ENCODE peak calls at places on chromosomes 3 and 15, in nine cellular contexts. L is SJSA1; A is HL-60; H is GM23248; S is WERI-Rb-1; R is uterus; N is upper lobe of left lung; Y is AG04450; E is CD4-positive, CD25-positive, alpha-beta regulatory T cell. J is an unnamed sample.

GRCh38 chr3:117101697-117102096 is 392.1 kb downstream of the TUSC7 start:
- DNase-seq in S (no peak), N (no peak), L (no peak), R (no peak), H (no peak), E (no peak), A (no peak), Y (no peak), J (no peak)

GRCh38 chr3:27714692-27715453 is 7.2 kb downstream of the EOMES start:
- DNase-seq in E (peak), H (peak), Y (no peak), L (no peak), A (no peak), S (peak), N (peak), R (no peak), J (peak)

GRCh38 chr3:13507791-13508339 is 27.8 kb downstream of the HDAC11 start:
- DNase-seq in E (no peak), A (no peak), N (peak), S (no peak), H (peak), Y (no peak), R (no peak), L (peak), J (no peak)

GRCh38 chr15:65583701-65584100 is 27.2 kb downstream of the INTS14 start:
- DNase-seq in L (no peak), H (peak), E (peak), A (no peak), Y (no peak), R (no peak), S (no peak), N (no peak), J (no peak)

GRCh38 chr3:108393128-108393900 is 97.0 kb downstream of the HHLA2 start:
- DNase-seq in E (no peak), R (no peak), H (no peak), N (no peak), Y (no peak), A (no peak), S (no peak), L (no peak), J (no peak)

GRCh38 chr3:114205541-114205940 is 26.7 kb upstream of the DRD3 start:
- DNase-seq in R (no peak), A (no peak), E (no peak), H (peak), S (no peak), Y (no peak), L (no peak), N (no peak), J (no peak)

GRCh38 chr3:9792405-9793160 is at the start of the genes ARPC4 and TADA3:
- DNase-seq in E (peak), Y (peak), H (peak), A (peak), R (peak), N (peak), L (peak), S (peak), J (peak)

GRCh38 chr3:163056874-163057497 is 1560.4 kb downstream of the OTOL1 start:
- DNase-seq in A (peak), R (peak), E (peak), N (no peak), S (peak), L (no peak), H (peak), Y (peak), J (no peak)

GRCh38 chr3:137764001-137764433 is at the start of gene SOX14:
- DNase-seq in S (peak), L (no peak), R (no peak), E (no peak), N (peak), Y (no peak), H (no peak), A (no peak), J (peak)

GRCh38 chr15:71002321-71002720 is 109.7 kb downstream of the LRRC49 start:
- DNase-seq in A (no peak), N (no peak), Y (no peak), E (no peak), S (no peak), L (no peak), H (peak), R (no peak), J (no peak)

GRCh38 chr3:198113219-198114053 is 153.4 kb downstream of the LMLN start:
- DNase-seq in L (no peak), S (peak), A (no peak), N (peak), R (no peak), H (peak), Y (no peak), E (peak), J (no peak)

GRCh38 chr3:4633078-4634004 is 140.2 kb downstream of the ITPR1 start:
- DNase-seq in H (peak), R (no peak), E (peak), L (peak), N (no peak), S (no peak), A (no peak), Y (peak), J (no peak)

GRCh38 chr15:71301958-71302621 is 186.8 kb downstream of the THSD4 start:
- DNase-seq in A (no peak), R (no peak), E (no peak), L (no peak), S (no peak), H (peak), Y (no peak), N (no peak), J (no peak)

GRCh38 chr3:57423335-57423734 is 120.8 kb downstream of the DNAH12 start:
- DNase-seq in A (no peak), L (no peak), E (no peak), H (no peak), Y (no peak), R (no peak), N (no peak), S (no peak), J (no peak)

GRCh38 chr15:39018966-39019365 is 454.4 kb upstream of the RASGRP1 start:
- DNase-seq in Y (no peak), H (no peak), R (no peak), S (no peak), N (no peak), A (no peak), L (no peak), E (no peak), J (no peak)

GRCh38 chr3:39101022-39101689 is 6.3 kb downstream of the GORASP1 start:
- DNase-seq in N (no peak), E (peak), R (no peak), L (peak), H (peak), Y (no peak), A (peak), S (peak), J (peak)

GRCh38 chr15:77295446-77295845 is 124.5 kb downstream of the PEAK1 start:
- DNase-seq in A (no peak), E (no peak), N (no peak), Y (peak), R (no peak), L (no peak), S (no peak), H (peak), J (no peak)

GRCh38 chr3:149490260-149490971 is 15.9 kb downstream of the TM4SF4 start:
- DNase-seq in R (no peak), S (no peak), L (no peak), H (no peak), Y (no peak), A (no peak), E (no peak), N (no peak), J (no peak)

GRCh38 chr3:133965033-133965570 is 64.6 kb downstream of the SLCO2A1 start:
- DNase-seq in S (no peak), N (peak), H (peak), L (no peak), R (no peak), Y (no peak), A (no peak), E (no peak), J (no peak)

GRCh38 chr15:40439461-40440299 is 1.1 kb upstream of the BAHD1 start:
- DNase-seq in S (peak), Y (no peak), A (peak), L (peak), E (no peak), H (peak), N (peak), R (peak), J (peak)

GRCh38 chr3:182606905-182607504 is 186.3 kb upstream of the ATP11B start:
- DNase-seq in S (no peak), L (no peak), R (no peak), E (no peak), N (no peak), Y (no peak), H (no peak), A (no peak), J (no peak)

GRCh38 chr15:85625856-85626255 is 168.9 kb downstream of the KLHL25 start:
- DNase-seq in E (peak), H (peak), N (no peak), Y (peak), L (no peak), R (no peak), A (no peak), S (no peak), J (no peak)

GRCh38 chr3:126551839-126552687 is 6.7 kb downstream of the C3orf22 start:
- DNase-seq in R (peak), Y (no peak), H (no peak), L (no peak), S (peak), E (no peak), A (no peak), N (peak), J (peak)

GRCh38 chr3:171261487-171261886 is 198.7 kb downstream of the TNIK start:
- DNase-seq in L (peak), H (no peak), Y (no peak), A (no peak), S (no peak), R (no peak), E (no peak), N (no peak), J (no peak)

GRCh38 chr3:105868745-105869530 is at the start of gene CBLB:
- DNase-seq in E (peak), S (peak), R (peak), N (peak), H (peak), L (peak), Y (peak), A (peak), J (peak)

GRCh38 chr15:41727143-41727542 is 47.1 kb upstream of the MAPKBP1 start:
- DNase-seq in A (no peak), E (no peak), L (no peak), N (no peak), S (no peak), R (no peak), Y (no peak), H (peak), J (no peak)

GRCh38 chr15:23616536-23616935 is 31.1 kb downstream of the MAGEL2 start:
- DNase-seq in Y (no peak), N (no peak), S (no peak), R (no peak), L (no peak), H (no peak), E (no peak), A (no peak), J (no peak)

GRCh38 chr3:5231067-5231466 is 43.6 kb downstream of the EDEM1 start:
- DNase-seq in H (no peak), E (no peak), R (no peak), L (no peak), S (no peak), A (no peak), Y (no peak), N (no peak), J (no peak)

GRCh38 chr3:149180057-149180573 is 41.5 kb downstream of the CP start:
- DNase-seq in S (no peak), R (peak), H (peak), A (peak), L (peak), N (no peak), Y (peak), E (no peak), J (peak)

GRCh38 chr3:125051205-125051604 is 4.6 kb downstream of the HEG1 start:
- DNase-seq in E (no peak), Y (no peak), A (no peak), L (no peak), N (no peak), R (no peak), S (no peak), H (no peak), J (no peak)
- H3K4me3 ChIP-seq in E (peak), Y (peak), A (no peak), L (no peak), N (no peak), R (no peak), S (no peak), H (peak), J (no peak)

GRCh38 chr3:45210308-45211038 is 15.6 kb downstream of the TMEM158 start:
- DNase-seq in L (peak), S (peak), H (peak), N (peak), R (peak), E (peak), A (peak), Y (peak), J (peak)

GRCh38 chr3:45211466-45212094 is 14.5 kb downstream of the TMEM158 start:
- DNase-seq in L (no peak), N (no peak), R (peak), H (peak), E (no peak), Y (no peak), A (no peak), S (no peak), J (no peak)

GRCh38 chr3:45214061-45214680 is 11.9 kb downstream of the TMEM158 start:
- DNase-seq in L (no peak), Y (no peak), H (no peak), E (no peak), S (no peak), A (no peak), R (no peak), N (no peak), J (no peak)

GRCh38 chr3:45215466-45215865 is 10.6 kb downstream of the TMEM158 start:
- DNase-seq in E (no peak), N (no peak), L (no peak), S (no peak), H (no peak), A (no peak), Y (no peak), R (no peak), J (no peak)

GRCh38 chr3:45212095-45212468 is 14.0 kb downstream of the TMEM158 start:
- DNase-seq in N (no peak), S (no peak), R (peak), H (no peak), Y (no peak), A (peak), E (no peak), L (no peak), J (no peak)
- H3K27ac ChIP-seq in N (no peak), S (no peak), R (peak), H (no peak), Y (peak), A (peak), E (no peak), L (no peak), J (no peak)

GRCh38 chr15:92324036-92324963 is 69.4 kb upstream of the ST8SIA2 start:
- DNase-seq in R (no peak), H (no peak), E (no peak), S (no peak), L (no peak), Y (no peak), A (no peak), N (no peak), J (no peak)
- H3K4me3 ChIP-seq in R (no peak), H (no peak), E (no peak), S (no peak), L (no peak), Y (no peak), A (no peak), N (no peak), J (no peak)

GRCh38 chr3:99967796-99968195 is 146.5 kb downstream of the FILIP1L start:
- DNase-seq in L (no peak), S (no peak), Y (no peak), N (no peak), E (no peak), H (peak), A (no peak), R (no peak), J (no peak)

GRCh38 chr3:99969133-99969532 is 145.2 kb downstream of the FILIP1L start:
- DNase-seq in R (no peak), E (peak), A (peak), S (no peak), H (no peak), Y (no peak), L (no peak), N (no peak), J (no peak)

GRCh38 chr3:99971761-99972160 is 142.5 kb downstream of the FILIP1L start:
- DNase-seq in N (no peak), E (no peak), H (no peak), A (no peak), R (no peak), L (no peak), S (no peak), Y (no peak), J (no peak)

GRCh38 chr3:99972380-99973104 is 141.8 kb downstream of the FILIP1L start:
- DNase-seq in S (no peak), L (no peak), E (no peak), R (no peak), H (no peak), A (no peak), N (no peak), Y (no peak), J (no peak)

GRCh38 chr3:99970198-99970597 is 144.1 kb downstream of the FILIP1L start:
- DNase-seq in E (peak), S (no peak), H (no peak), A (no peak), N (no peak), R (no peak), Y (no peak), L (no peak), J (no peak)
- H3K27ac ChIP-seq in E (no peak), S (no peak), H (no peak), A (no peak), N (no peak), R (no peak), Y (no peak), L (no peak), J (no peak)

GRCh38 chr15:88623061-88623460 is 1.9 kb downstream of the AEN start:
- DNase-seq in E (no peak), L (peak), A (no peak), N (no peak), Y (peak), H (peak), S (no peak), R (no peak), J (no peak)

GRCh38 chr15:88624156-88624970 is 3.2 kb downstream of the AEN start:
- DNase-seq in E (peak), S (no peak), A (no peak), L (no peak), N (no peak), H (peak), Y (no peak), R (peak), J (no peak)

GRCh38 chr15:88623632-88624031 is 2.5 kb downstream of the AEN start:
- DNase-seq in E (no peak), S (no peak), A (no peak), Y (no peak), L (no peak), H (no peak), R (no peak), N (no peak), J (no peak)

GRCh38 chr15:88625943-88626741 is 5.0 kb downstream of the AEN start:
- DNase-seq in L (no peak), N (no peak), E (no peak), A (no peak), H (no peak), Y (no peak), S (no peak), R (no peak), J (peak)

GRCh38 chr15:88624971-88625290 is 3.8 kb downstream of the AEN start:
- DNase-seq in S (no peak), Y (no peak), H (peak), L (no peak), N (no peak), A (no peak), R (no peak), E (no peak), J (no peak)
- H3K4me3 ChIP-seq in S (no peak), Y (peak), H (peak), L (no peak), N (peak), A (no peak), R (no peak), E (peak), J (no peak)

DNA sequence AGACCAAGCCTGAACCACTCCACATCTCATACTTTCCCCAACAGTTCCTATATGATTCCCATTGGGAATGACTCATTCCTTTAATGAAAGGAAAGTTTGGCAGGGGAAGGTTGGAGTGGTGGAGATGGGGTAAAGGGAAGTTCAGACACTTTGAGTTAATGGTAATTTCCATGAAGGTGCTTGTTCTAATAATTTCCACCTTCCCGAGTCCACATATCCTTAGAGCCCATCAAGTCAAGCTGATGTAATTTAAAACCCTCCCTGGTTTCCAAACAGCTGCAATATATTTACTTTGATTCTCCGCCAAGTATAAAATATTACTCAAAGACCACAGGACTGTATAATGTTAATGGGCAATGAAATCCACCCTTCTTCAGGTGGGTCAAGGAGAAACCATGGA is 95.0 kb upstream of the GALNT15 start:
- DNase-seq in R (no peak), L (no peak), E (no peak), H (peak), N (no peak), A (no peak), S (no peak), Y (no peak), J (no peak)
- H3K27ac ChIP-seq in R (no peak), L (no peak), E (no peak), H (no peak), N (no peak), A (no peak), S (no peak), Y (no peak), J (no peak)

GRCh38 chr3:127979473-127979872 is 64.4 kb downstream of the KBTBD12 start:
- DNase-seq in A (no peak), E (no peak), L (no peak), Y (no peak), R (no peak), H (no peak), N (no peak), S (no peak), J (no peak)

GRCh38 chr3:127984241-127984975 is 67.8 kb upstream of the SEC61A1 start:
- DNase-seq in E (no peak), A (no peak), Y (no peak), R (no peak), H (peak), N (no peak), L (no peak), S (no peak), J (no peak)

GRCh38 chr3:127985216-127985615 is 67.0 kb upstream of the SEC61A1 start:
- DNase-seq in N (no peak), A (no peak), E (no peak), Y (no peak), H (peak), L (no peak), R (no peak), S (no peak), J (no peak)

GRCh38 chr3:127981097-127981496 is 66.1 kb downstream of the KBTBD12 start:
- DNase-seq in H (no peak), E (no peak), R (no peak), N (no peak), Y (no peak), L (no peak), A (no peak), S (no peak), J (no peak)

DNA sequence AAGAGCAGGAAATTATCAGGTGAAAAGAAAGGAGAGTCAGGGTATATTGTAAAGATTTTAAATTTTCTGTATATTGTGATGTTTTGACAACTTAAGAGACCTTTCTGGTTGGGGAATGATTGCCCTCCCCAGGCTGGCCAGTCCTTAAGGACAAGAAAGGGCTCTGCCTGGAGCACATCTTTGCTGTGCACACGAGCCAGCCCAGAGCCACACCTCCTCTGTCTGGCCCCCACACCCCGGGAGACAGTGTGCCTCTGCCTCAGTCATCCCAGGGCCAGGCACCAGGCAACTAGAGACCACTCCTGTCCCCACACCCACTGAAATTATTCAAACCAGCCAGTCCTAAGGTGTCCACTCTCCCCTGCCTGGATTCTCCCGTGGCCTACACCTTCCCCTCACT is 67.1 kb downstream of the KBTBD12 start:
- DNase-seq in H (no peak), L (no peak), N (no peak), Y (no peak), S (no peak), A (no peak), R (no peak), E (no peak), J (no peak)
- H3K4me3 ChIP-seq in H (no peak), L (no peak), N (no peak), Y (no peak), S (no peak), A (no peak), R (no peak), E (no peak), J (no peak)

DNA sequence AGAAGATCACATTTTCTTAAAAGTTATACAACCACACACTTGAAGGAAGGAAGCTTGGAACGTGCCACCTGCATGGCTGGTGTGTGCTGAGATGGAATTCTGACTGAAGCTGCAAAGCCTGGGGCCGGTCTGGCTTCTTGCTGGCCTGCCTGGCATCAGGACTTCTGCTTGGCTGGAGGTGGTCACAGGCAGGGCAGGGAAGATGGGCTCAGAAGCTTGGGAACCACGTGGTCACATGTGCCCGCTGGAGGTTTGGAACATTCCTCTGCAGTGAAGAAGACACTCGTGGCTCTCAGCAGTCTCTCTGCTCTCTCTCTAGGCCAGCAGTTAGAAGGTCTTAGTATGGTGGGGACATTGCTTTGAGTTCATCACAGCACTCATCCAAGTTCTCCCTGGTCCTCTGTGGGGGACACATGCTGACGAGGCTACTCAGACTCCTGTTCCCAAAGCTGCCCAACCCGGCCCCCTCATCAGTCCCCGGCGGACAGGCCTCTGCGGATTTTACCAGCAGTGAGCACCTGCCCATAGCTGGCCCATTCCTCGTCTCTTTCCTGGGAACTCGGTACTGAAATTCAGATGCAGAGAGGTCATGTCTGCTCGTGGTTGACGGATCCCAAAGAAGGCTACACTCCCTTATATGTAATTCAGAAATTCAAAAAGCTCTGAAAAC is 229.0 kb downstream of the ADAMTS17 start:
- DNase-seq in Y (no peak), N (no peak), E (no peak), L (no peak), R (no peak), S (no peak), H (no peak), A (no peak), J (no peak)
- H3K27ac ChIP-seq in Y (no peak), N (no peak), E (no peak), L (peak), R (peak), S (no peak), H (no peak), A (peak), J (no peak)

J was measured in pancreas.